ENCODE peak calls at places on chromosomes 3 and 15, in six cellular contexts. N is uterus, K is ovary, V is Panc1, L is cardiac muscle cell, J is body of pancreas. U is an unnamed sample. For H3K36me3, the result is how much of the 10 kb centered on the place peaks cover.

GRCh38 chr15:72785452-72786243 is 2.1 kb upstream of the ADPGK start:
- DNase-seq in N (no peak), K (peak), V (no peak), L (peak), J (no peak), U (no peak)

GRCh38 chr3:140532793-140533330 is 145.0 kb upstream of the TRIM42 start:
- DNase-seq in N (no peak), K (no peak), V (no peak), L (no peak), J (no peak), U (no peak)

GRCh38 chr15:65655026-65655425 is 33.3 kb downstream of the SLC24A1 start:
- DNase-seq in N (no peak), K (no peak), V (no peak), L (peak), J (no peak), U (no peak)

GRCh38 chr3:184822654-184823053 is 10.7 kb downstream of the VPS8 start:
- DNase-seq in N (no peak), K (no peak), V (no peak), L (peak), J (no peak), U (no peak)

GRCh38 chr3:100400424-100400781 is 486 bp downstream of the TOMM70 start:
- DNase-seq in N (no peak), K (no peak), V (no peak), L (peak), J (no peak), U (no peak)

GRCh38 chr3:142892714-142893113 is 3.8 kb upstream of the PCOLCE2 start:
- DNase-seq in N (no peak), K (no peak), V (no peak), L (no peak), J (no peak), U (no peak)

GRCh38 chr3:8741581-8742355 is 8.2 kb downstream of the CAV3 start:
- DNase-seq in N (peak), K (peak), V (peak), L (peak), J (no peak), U (no peak)

GRCh38 chr3:127738192-127738840 is 65.6 kb downstream of the ABTB1 start:
- DNase-seq in N (no peak), K (no peak), V (no peak), L (peak), J (no peak), U (no peak)

GRCh38 chr3:12832350-12833225 is 8.8 kb downstream of the RPL32 start:
- DNase-seq in N (no peak), K (no peak), V (no peak), L (no peak), J (no peak), U (no peak)

GRCh38 chr3:72550582-72551262 is 297.5 kb downstream of the SHQ1 start:
- DNase-seq in N (no peak), K (no peak), V (no peak), L (no peak), J (no peak), U (no peak)

GRCh38 chr3:16472593-16472992 is 40.9 kb downstream of the RFTN1 start:
- DNase-seq in N (no peak), K (no peak), V (no peak), L (no peak), J (no peak), U (no peak)
- H3K4me3 ChIP-seq in N (no peak), K (no peak), V (no peak), L (no peak), J (no peak), U (no peak)

DNA sequence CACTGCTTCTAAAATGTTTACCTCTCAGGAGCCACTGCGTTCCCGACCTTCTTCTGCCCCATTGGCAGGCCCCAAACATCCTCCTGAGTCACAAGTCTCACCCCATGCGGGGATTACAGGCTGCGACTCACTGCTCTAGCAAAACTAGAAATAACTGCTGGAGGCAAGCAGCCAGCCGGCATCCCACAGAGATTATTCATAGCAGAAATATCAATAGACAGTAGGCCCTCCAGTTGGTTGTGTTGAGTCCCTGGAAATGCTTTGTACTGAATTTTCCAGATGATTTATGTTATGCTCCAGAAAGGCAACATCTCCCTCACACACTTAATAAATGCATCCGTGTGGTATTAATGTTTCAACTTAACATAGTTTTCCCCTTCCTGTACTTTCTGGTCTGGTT is 64.8 kb downstream of the RFTN1 start:
- DNase-seq in N (peak), K (peak), V (no peak), L (peak), J (peak), U (no peak)
- H3K27ac ChIP-seq in N (peak), K (peak), V (no peak), L (no peak), J (no peak), U (no peak)

GRCh38 chr15:41564960-41565502 is 6.0 kb downstream of the TYRO3 start:
- DNase-seq in N (no peak), K (no peak), V (no peak), L (no peak), J (no peak), U (no peak)
- H3K36me3 ChIP-seq in N (under half), K (under half), V (under half), L (under half), J (under half), U (under half)

GRCh38 chr3:188241883-188242282 is 87.9 kb downstream of the LPP start:
- DNase-seq in N (no peak), K (no peak), V (no peak), L (no peak), J (no peak), U (no peak)

GRCh38 chr3:188239035-188239434 is 85.1 kb downstream of the LPP start:
- DNase-seq in N (no peak), K (no peak), V (no peak), L (no peak), J (no peak), U (no peak)

GRCh38 chr3:188241072-188241471 is 87.1 kb downstream of the LPP start:
- DNase-seq in N (no peak), K (no peak), V (no peak), L (no peak), J (peak), U (no peak)

GRCh38 chr3:188239577-188239976 is 85.6 kb downstream of the LPP start:
- DNase-seq in N (no peak), K (no peak), V (no peak), L (no peak), J (no peak), U (no peak)

GRCh38 chr3:188240189-188240981 is 86.4 kb downstream of the LPP start:
- DNase-seq in N (no peak), K (no peak), V (no peak), L (no peak), J (no peak), U (no peak)
- H3K4me3 ChIP-seq in N (no peak), K (no peak), V (no peak), L (no peak), J (no peak), U (no peak)

GRCh38 chr15:60614862-60615771 is 136.2 kb upstream of the ICE2 start:
- DNase-seq in N (no peak), K (no peak), V (no peak), L (no peak), J (peak), U (no peak)
- H3K27ac ChIP-seq in N (no peak), K (no peak), V (no peak), L (no peak), J (no peak), U (no peak)

GRCh38 chr15:61753018-61753710 is 307.1 kb downstream of the VPS13C start:
- DNase-seq in N (no peak), K (no peak), V (no peak), L (no peak), J (no peak), U (no peak)

GRCh38 chr15:61750271-61751084 is 309.8 kb downstream of the VPS13C start:
- DNase-seq in N (no peak), K (no peak), V (no peak), L (no peak), J (peak), U (no peak)

GRCh38 chr15:61749169-61749568 is 311.1 kb downstream of the VPS13C start:
- DNase-seq in N (no peak), K (no peak), V (no peak), L (no peak), J (no peak), U (no peak)

GRCh38 chr15:61755461-61755860 is 304.8 kb downstream of the VPS13C start:
- DNase-seq in N (no peak), K (no peak), V (no peak), L (no peak), J (no peak), U (no peak)

GRCh38 chr15:61752001-61752400 is 308.2 kb downstream of the VPS13C start:
- DNase-seq in N (no peak), K (no peak), V (no peak), L (no peak), J (no peak), U (peak)
- H3K36me3 ChIP-seq in N (under half), K (under half), V (under half), L (under half), J (under half), U (under half)

U was measured in iPS DF 6.9.